ENCODE peak calls at places on chromosome 10, in five cellular contexts. G, Q, D, W and I are unnamed samples. For H3K9me3, the result is how much of the 10 kb centered on the place peaks cover.

GRCh38 chr10:94403034-94403822 is 887 bp downstream of the TBC1D12 start:
- DNase-seq in Q (peak), G (peak), D (no peak), W (peak), I (no peak)

GRCh38 chr10:58820862-58821559 is 308.3 kb downstream of the BICC1 start:
- DNase-seq in G (peak), D (no peak), W (peak), Q (no peak), I (no peak)

GRCh38 chr10:33136271-33136670 is 178.2 kb upstream of the ITGB1 start:
- DNase-seq in D (no peak), G (peak), Q (no peak), W (no peak), I (no peak)

GRCh38 chr10:78763651-78764395 is 304.9 kb upstream of the ZMIZ1 start:
- DNase-seq in D (no peak), W (no peak), Q (peak), G (no peak), I (no peak)

GRCh38 chr10:29687411-29688160 is 52.8 kb upstream of the SVIL start:
- DNase-seq in Q (no peak), W (no peak), D (no peak), G (peak), I (no peak)

GRCh38 chr10:73529089-73529832 is 33.4 kb upstream of the PPP3CB start:
- DNase-seq in Q (peak), D (peak), G (peak), W (peak), I (no peak)

GRCh38 chr10:122878799-122879338 is 512 bp downstream of the FAM24B start:
- DNase-seq in Q (no peak), G (no peak), W (peak), D (no peak), I (no peak)

GRCh38 chr10:48807786-48808185 is 123.1 kb downstream of the WDFY4 start:
- DNase-seq in W (no peak), G (no peak), Q (no peak), D (no peak), I (no peak)

GRCh38 chr10:78307576-78307975 is 273.9 kb downstream of the RPS24 start:
- DNase-seq in Q (no peak), D (no peak), G (no peak), W (no peak), I (no peak)

GRCh38 chr10:119281581-119282071 is 74.3 kb downstream of the GRK5 start:
- DNase-seq in D (no peak), Q (peak), W (peak), G (no peak), I (no peak)

GRCh38 chr10:78563224-78563764 is 505.5 kb upstream of the ZMIZ1 start:
- DNase-seq in Q (no peak), D (no peak), W (no peak), G (no peak), I (no peak)

GRCh38 chr10:83801983-83802382 is 337.3 kb upstream of the GHITM start:
- DNase-seq in W (no peak), D (no peak), G (no peak), Q (no peak), I (no peak)

GRCh38 chr10:113027574-113028392 is 77.7 kb downstream of the TCF7L2 start:
- DNase-seq in G (no peak), W (no peak), D (no peak), Q (no peak), I (no peak)

GRCh38 chr10:121065330-121065729 is 214.2 kb downstream of the WDR11 start:
- DNase-seq in Q (no peak), D (no peak), W (no peak), G (no peak), I (no peak)

GRCh38 chr10:44306147-44306710 is 78.7 kb downstream of the CXCL12 start:
- DNase-seq in G (peak), Q (no peak), D (no peak), W (no peak), I (no peak)

GRCh38 chr10:35784751-35785150 is 142.7 kb upstream of the FZD8 start:
- DNase-seq in G (no peak), Q (no peak), D (no peak), W (no peak), I (no peak)

DNA sequence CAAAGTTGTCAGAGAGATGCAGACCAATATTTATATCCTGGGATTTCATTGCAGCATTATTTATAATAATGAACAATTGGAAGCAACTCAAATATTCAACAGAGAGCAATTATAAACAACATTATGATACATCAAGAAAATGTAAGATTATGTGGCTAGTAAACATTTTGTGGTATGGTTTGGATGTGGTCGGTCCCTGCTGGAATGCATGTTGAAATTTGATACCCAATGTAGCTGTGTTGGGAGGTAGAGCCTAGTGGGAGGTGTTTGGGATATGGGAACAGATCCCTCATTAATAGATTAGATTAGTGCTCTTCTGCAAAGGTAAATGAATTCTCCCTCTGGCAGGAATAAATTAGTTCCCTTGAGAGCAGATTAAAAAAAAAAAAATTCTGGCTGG is 350.9 kb downstream of the ANKRD30A start:
- DNase-seq in Q (no peak), D (no peak), G (no peak), W (no peak), I (no peak)
- H3K9me3 ChIP-seq in Q (under half), D (under half), G (under half), W (under half), I (under half)

GRCh38 chr10:37789590-37789989 is 67.8 kb downstream of the ZNF248 start:
- DNase-seq in D (no peak), G (no peak), Q (no peak), W (no peak), I (no peak)

GRCh38 chr10:37794305-37794976 is 63.0 kb downstream of the ZNF248 start:
- DNase-seq in G (no peak), Q (no peak), W (no peak), D (no peak), I (no peak)
- H3K9me3 ChIP-seq in G (under half), Q (under half), W (under half), D (under half), I (under half)

GRCh38 chr10:129486805-129487204 is 19.8 kb downstream of the MGMT start:
- DNase-seq in Q (no peak), G (no peak), D (no peak), W (no peak), I (no peak)

GRCh38 chr10:129481641-129482040 is 14.6 kb downstream of the MGMT start:
- DNase-seq in D (no peak), Q (no peak), G (no peak), W (no peak), I (no peak)

DNA sequence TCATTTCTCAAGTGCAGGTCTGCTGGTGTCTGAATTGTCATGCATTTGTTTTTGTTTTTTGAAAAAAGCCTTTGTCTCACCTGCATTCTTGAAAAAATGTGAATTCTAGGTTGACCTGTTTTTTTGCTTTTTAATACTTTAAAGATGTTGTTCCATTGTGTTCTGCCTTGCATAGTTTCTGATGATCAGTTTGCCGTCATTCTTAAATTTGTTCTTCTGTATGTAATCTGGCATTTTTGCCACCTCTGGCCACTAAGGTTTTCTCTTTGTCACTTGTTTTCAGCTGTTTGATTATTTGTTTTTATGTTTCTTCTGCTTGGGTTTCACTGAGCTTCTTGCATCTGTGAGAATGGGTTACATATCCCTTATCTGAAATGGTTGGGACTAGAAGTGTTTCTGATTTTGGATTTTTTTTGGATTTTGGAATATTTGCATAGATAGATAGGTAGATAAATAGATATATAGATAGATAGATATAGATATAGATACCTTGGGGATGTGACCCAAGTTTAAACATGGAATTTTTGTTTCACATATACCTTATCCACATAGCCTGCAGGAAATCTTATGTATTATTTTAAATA is 16.5 kb downstream of the MGMT start:
- DNase-seq in Q (no peak), W (no peak), D (no peak), G (no peak), I (no peak)
- H3K9me3 ChIP-seq in Q (under half), W (under half), D (under half), G (under half), I (under half)

GRCh38 chr10:130635528-130635927 is 499.3 kb downstream of the GLRX3 start:
- DNase-seq in Q (no peak), G (no peak), D (no peak), W (no peak), I (no peak)
- H3K9me3 ChIP-seq in Q (under half), G (under half), D (under half), W (under half), I (under half)

GRCh38 chr10:43250625-43250924 is 16.3 kb downstream of the RASGEF1A start:
- DNase-seq in D (no peak), W (no peak), G (no peak), Q (no peak), I (no peak)

GRCh38 chr10:43249962-43250624 is 16.8 kb downstream of the RASGEF1A start:
- DNase-seq in W (peak), D (no peak), G (no peak), Q (peak), I (no peak)

GRCh38 chr10:43239756-43240155 is 27.1 kb downstream of the RASGEF1A start:
- DNase-seq in Q (no peak), G (no peak), W (no peak), D (no peak), I (no peak)

GRCh38 chr10:43249151-43249961 is 17.5 kb downstream of the RASGEF1A start:
- DNase-seq in Q (peak), G (no peak), W (peak), D (no peak), I (no peak)

DNA sequence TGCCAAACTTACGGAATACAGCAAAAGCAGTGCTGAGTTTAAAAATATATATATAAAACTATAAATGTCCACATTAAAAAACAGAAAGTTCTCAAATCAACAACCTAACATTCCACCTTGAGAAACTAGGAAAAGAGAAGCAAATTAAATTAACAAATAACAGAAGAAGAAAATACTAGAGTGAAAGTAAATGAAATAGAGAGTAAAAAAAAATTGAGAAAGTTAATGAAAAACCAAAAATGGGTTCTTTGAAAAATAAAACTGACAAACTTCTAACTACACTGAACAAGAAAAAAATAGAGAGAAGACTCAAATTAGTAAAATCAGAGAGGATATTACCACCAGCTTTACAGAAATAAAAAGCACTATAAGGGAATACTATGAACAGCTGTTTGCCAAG is 22.1 kb downstream of the RASGEF1A start:
- DNase-seq in D (no peak), G (no peak), Q (no peak), W (no peak), I (no peak)
- H3K9me3 ChIP-seq in D (under half), G (under half), Q (under half), W (under half), I (under half)

GRCh38 chr10:71950683-71951082 is 13.5 kb upstream of the CHST3 start:
- DNase-seq in G (no peak), W (no peak), Q (no peak), D (no peak), I (no peak)

GRCh38 chr10:71945819-71946474 is 18.2 kb upstream of the CHST3 start:
- DNase-seq in W (no peak), D (no peak), G (no peak), Q (no peak), I (no peak)

GRCh38 chr10:71952745-71953144 is 11.4 kb upstream of the CHST3 start:
- DNase-seq in D (no peak), W (no peak), G (no peak), Q (no peak), I (no peak)

GRCh38 chr10:71946700-71947099 is 17.5 kb upstream of the CHST3 start:
- DNase-seq in D (no peak), Q (no peak), G (no peak), W (no peak), I (no peak)

DNA sequence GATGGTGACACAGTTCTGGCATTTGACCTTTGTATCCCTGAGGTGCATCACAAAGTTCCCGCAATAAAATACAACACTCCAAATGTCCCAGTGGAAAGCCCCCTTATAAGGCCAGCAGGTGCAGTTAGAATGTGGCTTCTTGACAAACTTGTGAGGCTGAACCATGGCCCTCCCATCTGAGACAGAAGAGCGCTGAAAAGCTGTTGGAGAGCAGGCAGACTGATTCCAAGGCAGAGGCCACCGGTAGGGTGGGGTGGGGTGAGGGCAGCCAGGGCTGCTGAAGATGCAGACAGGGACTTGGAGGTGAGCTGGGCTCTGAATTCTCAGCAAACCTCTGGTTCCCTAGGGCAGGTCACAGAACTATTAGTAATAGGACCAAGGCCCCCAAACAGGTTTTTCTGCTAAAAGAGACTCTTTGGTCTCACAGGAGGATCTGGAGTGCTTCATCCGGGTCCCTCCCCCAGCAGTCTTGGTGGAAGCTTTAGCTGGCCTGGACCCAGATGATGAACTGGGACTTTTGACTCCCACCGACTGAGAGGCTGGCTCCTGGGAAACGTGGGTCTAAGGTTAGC is 15.6 kb upstream of the CHST3 start:
- DNase-seq in W (no peak), D (no peak), Q (no peak), G (no peak), I (no peak)
- H3K9me3 ChIP-seq in W (under half), D (under half), Q (under half), G (half or more), I (under half)